ENCODE peak calls at places on chromosomes 5 and 9, in four cellular contexts. X is RPMI7951; A is T-helper 17 cell; G is stimulated activated CD4-positive, alpha-beta T cell treated with anti-CD3 and anti-CD28 coated beads, TNF-alpha, amount 100 ng/mL, for 1 hour. N is an unnamed sample.

GRCh38 chr9:111975709-111976108 is 79.1 kb downstream of the UGCG start:
- DNase-seq in X (peak), A (no peak), G (no peak), N (peak)

GRCh38 chr5:59042201-59042600 is 459.3 kb downstream of the RAB3C start:
- DNase-seq in X (peak), A (no peak), G (no peak), N (no peak)

GRCh38 chr5:1673042-1673674 is 126.5 kb downstream of the MRPL36 start:
- DNase-seq in X (peak), A (no peak), G (no peak), N (peak)

GRCh38 chr5:127280494-127281220 is 9.9 kb upstream of the MEGF10 start:
- DNase-seq in X (no peak), A (no peak), G (no peak), N (no peak)

GRCh38 chr5:146772881-146773440 is 105.6 kb downstream of the PPP2R2B start:
- DNase-seq in X (no peak), A (no peak), G (no peak), N (no peak)

GRCh38 chr9:134212809-134213507 is 48.6 kb upstream of the RNU6ATAC start:
- DNase-seq in X (no peak), A (no peak), G (no peak), N (no peak)

GRCh38 chr5:54628049-54628448 is 110.5 kb downstream of the SNX18 start:
- DNase-seq in X (no peak), A (no peak), G (no peak), N (no peak)

GRCh38 chr5:145280806-145281205 is 554.3 kb downstream of the PRELID2 start:
- DNase-seq in X (no peak), A (no peak), G (no peak), N (no peak)

GRCh38 chr5:124061663-124062062 is 549.7 kb downstream of the CSNK1G3 start:
- DNase-seq in X (peak), A (no peak), G (no peak), N (no peak)